ENCODE peak calls at places on chromosomes 6 and 20, in nine cellular contexts. J, D, L, V, O, H, M, S and A are unnamed samples.

GRCh38 chr6:157645201-157645795 is 177.7 kb upstream of the SNX9 start:
- DNase-seq in J (no peak), D (no peak), L (no peak), V (no peak), O (no peak), H (no peak), M (no peak), S (no peak), A (no peak)

GRCh38 chr6:96059586-96059985 is 43.8 kb downstream of the FUT9 start:
- DNase-seq in J (no peak), D (no peak), L (no peak), V (no peak), O (no peak), H (no peak), M (peak), S (no peak), A (no peak)

GRCh38 chr6:145954985-145955384 is 9.2 kb downstream of the SHPRH start:
- DNase-seq in J (no peak), D (no peak), L (no peak), V (no peak), O (no peak), H (no peak), M (no peak), S (no peak), A (no peak)

GRCh38 chr20:52972965-52973819 is 1.0 kb downstream of the TSHZ2 start:
- DNase-seq in J (no peak), D (peak), L (no peak), V (no peak), O (no peak), H (no peak), M (peak), S (peak), A (no peak)

GRCh38 chr20:1302578-1303541 is 26.1 kb downstream of the SDCBP2 start:
- DNase-seq in J (no peak), D (no peak), L (no peak), V (no peak), O (no peak), H (no peak), M (no peak), S (no peak), A (peak)

GRCh38 chr6:121526282-121526681 is 90.8 kb downstream of the GJA1 start:
- DNase-seq in J (no peak), D (no peak), L (no peak), V (no peak), O (no peak), H (no peak), M (no peak), S (no peak), A (no peak)

GRCh38 chr6:33206864-33207568 is 1.3 kb upstream of the RING1 start:
- DNase-seq in J (no peak), D (no peak), L (no peak), V (no peak), O (no peak), H (no peak), M (peak), S (no peak), A (no peak)

GRCh38 chr6:159056432-159056831 is 11.6 kb upstream of the TAGAP start:
- DNase-seq in J (no peak), D (no peak), L (no peak), V (no peak), O (no peak), H (no peak), M (no peak), S (no peak), A (no peak)

GRCh38 chr6:80771941-80772340 is 665.5 kb downstream of the BCKDHB start:
- DNase-seq in J (no peak), D (peak), L (no peak), V (no peak), O (no peak), H (no peak), M (no peak), S (no peak), A (no peak)

GRCh38 chr20:64107736-64108457 is 532 bp upstream of the NPBWR2 start:
- DNase-seq in J (no peak), D (peak), L (no peak), V (no peak), O (no peak), H (no peak), M (no peak), S (no peak), A (no peak)

GRCh38 chr6:145815351-145815772 is 767 bp upstream of the FBXO30 start:
- DNase-seq in J (peak), D (peak), L (peak), V (peak), O (no peak), H (no peak), M (no peak), S (peak), A (peak)

GRCh38 chr6:44048277-44048676 is 79.0 kb downstream of the MRPL14 start:
- DNase-seq in J (no peak), D (no peak), L (no peak), V (no peak), O (no peak), H (no peak), M (no peak), S (no peak), A (no peak)

GRCh38 chr6:431986-432385 is 40.4 kb downstream of the IRF4 start:
- DNase-seq in J (no peak), D (no peak), L (no peak), V (no peak), O (no peak), H (no peak), M (no peak), S (no peak), A (no peak)

GRCh38 chr20:4064118-4064962 is 49.0 kb upstream of the RNF24 start:
- DNase-seq in J (no peak), D (peak), L (peak), V (peak), O (peak), H (peak), M (peak), S (no peak), A (peak)

GRCh38 chr6:154370545-154370944 is 13.9 kb upstream of the IPCEF1 start:
- DNase-seq in J (peak), D (no peak), L (no peak), V (peak), O (peak), H (peak), M (peak), S (no peak), A (no peak)

GRCh38 chr6:39760246-39760952 is 31.8 kb upstream of the DAAM2 start:
- DNase-seq in J (no peak), D (no peak), L (no peak), V (no peak), O (no peak), H (no peak), M (no peak), S (no peak), A (no peak)

GRCh38 chr20:50412499-50412898 is 97.7 kb upstream of the PTPN1 start:
- DNase-seq in J (no peak), D (no peak), L (no peak), V (no peak), O (no peak), H (no peak), M (no peak), S (no peak), A (no peak)

GRCh38 chr20:37311710-37312355 is 22.4 kb downstream of the MANBAL start:
- DNase-seq in J (no peak), D (no peak), L (no peak), V (no peak), O (no peak), H (no peak), M (no peak), S (no peak), A (no peak)

GRCh38 chr6:169763881-169764280 is 12.5 kb downstream of the ERMARD start:
- DNase-seq in J (no peak), D (no peak), L (no peak), V (no peak), O (no peak), H (no peak), M (no peak), S (no peak), A (no peak)

GRCh38 chr6:11815231-11815630 is 36.6 kb upstream of the ADTRP start:
- DNase-seq in J (no peak), D (no peak), L (peak), V (peak), O (no peak), H (no peak), M (peak), S (no peak), A (no peak)

GRCh38 chr6:52728394-52728793 is 34.9 kb downstream of the GSTA2 start:
- DNase-seq in J (no peak), D (peak), L (no peak), V (no peak), O (no peak), H (no peak), M (no peak), S (no peak), A (no peak)

GRCh38 chr6:163707385-163708355 is 293.2 kb downstream of the QKI start:
- DNase-seq in J (no peak), D (no peak), L (no peak), V (no peak), O (no peak), H (no peak), M (peak), S (no peak), A (no peak)

GRCh38 chr6:42394881-42395620 is 56.7 kb downstream of the TRERF1 start:
- DNase-seq in J (no peak), D (peak), L (no peak), V (no peak), O (peak), H (no peak), M (no peak), S (no peak), A (no peak)

GRCh38 chr6:157670466-157671186 is 152.4 kb upstream of the SNX9 start:
- DNase-seq in J (no peak), D (no peak), L (no peak), V (no peak), O (no peak), H (no peak), M (no peak), S (no peak), A (no peak)

GRCh38 chr6:30234361-30234760 is 21.2 kb upstream of the TRIM26 start:
- DNase-seq in J (no peak), D (no peak), L (no peak), V (no peak), O (no peak), H (no peak), M (no peak), S (no peak), A (no peak)

GRCh38 chr6:14458669-14459266 is 341.2 kb downstream of the CD83 start:
- DNase-seq in J (no peak), D (no peak), L (no peak), V (peak), O (no peak), H (no peak), M (peak), S (no peak), A (peak)

GRCh38 chr6:43578748-43579147 is 2.8 kb downstream of the POLH start:
- DNase-seq in J (no peak), D (no peak), L (no peak), V (no peak), O (no peak), H (no peak), M (no peak), S (no peak), A (no peak)

GRCh38 chr6:16921399-16922110 is 160.3 kb upstream of the ATXN1 start:
- DNase-seq in J (no peak), D (no peak), L (no peak), V (no peak), O (no peak), H (no peak), M (no peak), S (no peak), A (no peak)

GRCh38 chr6:121055572-121056163 is 278.6 kb downstream of the TBC1D32 start:
- DNase-seq in J (peak), D (no peak), L (peak), V (peak), O (peak), H (no peak), M (peak), S (no peak), A (peak)